ENCODE peak calls at places on chromosomes 3 and 15, in eight cellular contexts. M is NCI-H2081; I is aorta; V is NCI-H1092 treated with DMSO at 0.1 percent for 48 hours; W is adipocyte; G is naive thymus-derived CD8-positive, alpha-beta T cell; Z is neural crest cell; E is stimulated activated CD8-positive, alpha-beta memory T cell treated with anti-CD3 and anti-CD28 coated beads, Interleukin-4, amount 100 ng/mL, for 4 hours. B is an unnamed sample.

GRCh38 chr3:190325923-190326322 is 3.7 kb upstream of the CLDN1 start:
- DNase-seq in E (no peak), Z (no peak), V (no peak), I (no peak), M (no peak), W (peak), G (no peak), B (no peak)

GRCh38 chr3:136817448-136817847 is 1.5 kb upstream of the SLC35G2 start:
- DNase-seq in V (no peak), W (peak), G (no peak), I (no peak), E (no peak), Z (no peak), M (no peak), B (no peak)

GRCh38 chr3:178671261-178672191 is 135.3 kb downstream of the KCNMB2 start:
- DNase-seq in W (peak), G (no peak), M (peak), E (no peak), V (no peak), I (no peak), Z (no peak), B (no peak)

GRCh38 chr3:149615731-149616221 is 42.0 kb downstream of the WWTR1 start:
- DNase-seq in E (no peak), G (no peak), Z (no peak), V (no peak), M (no peak), W (no peak), I (no peak), B (no peak)

GRCh38 chr3:71087109-71088018 is 496.2 kb downstream of the FOXP1 start:
- DNase-seq in W (peak), I (no peak), V (no peak), G (no peak), Z (no peak), E (no peak), M (no peak), B (no peak)

GRCh38 chr3:173398111-173398479 is 551 bp downstream of the NLGN1 start:
- DNase-seq in E (no peak), W (peak), I (peak), V (no peak), G (no peak), Z (no peak), M (peak), B (no peak)

GRCh38 chr15:68042855-68043222 is 11.3 kb upstream of the PIAS1 start:
- DNase-seq in G (no peak), V (no peak), M (no peak), Z (no peak), E (no peak), W (no peak), I (no peak), B (no peak)

GRCh38 chr3:155323063-155323666 is 29.7 kb upstream of the STRIT1 start:
- DNase-seq in I (no peak), V (peak), M (peak), W (peak), G (no peak), Z (peak), E (no peak), B (no peak)

GRCh38 chr3:123258359-123258758 is 56.6 kb downstream of the SEC22A start:
- DNase-seq in Z (no peak), I (no peak), E (no peak), G (no peak), M (no peak), W (peak), V (no peak), B (no peak)

B was measured in sciatic nerve.